ENCODE peak calls at places on chromosomes 13 and 19, in nine cellular contexts. F is brain microvascular endothelial cell, U is psoas muscle, D is uterus, X is thoracic aorta, V is cardiac muscle cell, M is heart left ventricle, A is Peyer's patch, Y is IMR-90. S is an unnamed sample. For H3K36me3, the result is how much of the 10 kb centered on the place peaks cover.

GRCh38 chr19:28710278-28710677 is 502.7 kb downstream of the UQCRFS1 start:
- DNase-seq in F (no peak), D (no peak), Y (peak), U (no peak), A (no peak), M (no peak), V (peak), X (no peak), S (no peak)

GRCh38 chr13:95154441-95154886 is 146.8 kb downstream of the ABCC4 start:
- DNase-seq in Y (no peak), X (no peak), A (no peak), V (no peak), U (no peak), D (no peak), M (no peak), F (peak), S (no peak)

GRCh38 chr19:8257052-8257443 is 47.9 kb downstream of the CERS4 start:
- DNase-seq in U (peak), M (no peak), A (no peak), X (no peak), D (no peak), F (no peak), Y (no peak), V (no peak), S (no peak)

GRCh38 chr13:93834051-93834450 is 607.4 kb downstream of the GPC6 start:
- DNase-seq in F (no peak), M (no peak), V (no peak), U (no peak), Y (no peak), D (no peak), X (no peak), A (no peak), S (no peak)

GRCh38 chr13:32267836-32268439 is 47.2 kb downstream of the ZAR1L start:
- DNase-seq in F (no peak), V (no peak), U (no peak), M (no peak), X (no peak), A (peak), Y (no peak), D (no peak), S (peak)

GRCh38 chr13:79070343-79070974 is 335.6 kb downstream of the RBM26 start:
- DNase-seq in A (no peak), V (no peak), D (no peak), X (no peak), U (no peak), F (no peak), Y (no peak), M (no peak), S (no peak)

GRCh38 chr13:29577135-29578051 is 18.1 kb downstream of the SLC7A1 start:
- DNase-seq in X (no peak), D (no peak), F (no peak), M (peak), Y (peak), U (no peak), A (no peak), V (no peak), S (no peak)

GRCh38 chr13:42569576-42570344 is 4.2 kb upstream of the TNFSF11 start:
- DNase-seq in V (no peak), M (no peak), F (no peak), X (no peak), U (no peak), Y (no peak), D (no peak), A (no peak), S (no peak)

GRCh38 chr13:110869231-110869804 is 45.6 kb downstream of the ANKRD10 start:
- DNase-seq in D (peak), U (peak), M (peak), F (no peak), X (no peak), Y (no peak), V (no peak), A (no peak), S (no peak)

GRCh38 chr19:43622070-43622469 is 2.6 kb upstream of the ZNF428 start:
- DNase-seq in D (no peak), V (no peak), U (no peak), M (no peak), F (no peak), A (no peak), Y (no peak), X (no peak), S (no peak)

GRCh38 chr19:51571599-51571998 is 516 bp downstream of the ZNF175 start:
- DNase-seq in M (no peak), D (no peak), U (no peak), Y (peak), V (no peak), F (no peak), X (no peak), A (no peak), S (no peak)

GRCh38 chr13:30906411-30906990 is 430 bp downstream of the MEDAG start:
- DNase-seq in D (no peak), X (no peak), F (no peak), Y (no peak), V (peak), U (no peak), M (no peak), A (no peak), S (no peak)

GRCh38 chr13:94209110-94209509 is 270.4 kb downstream of the DCT start:
- DNase-seq in X (no peak), V (no peak), A (no peak), U (no peak), Y (no peak), F (no peak), D (no peak), M (no peak), S (no peak)

GRCh38 chr13:80668452-80668851 is 327.5 kb upstream of the SPRY2 start:
- DNase-seq in U (no peak), D (no peak), F (no peak), Y (no peak), A (no peak), V (no peak), M (no peak), X (no peak), S (no peak)

GRCh38 chr13:55576389-55576788 is 1564.3 kb upstream of the PRR20A start:
- DNase-seq in V (no peak), A (no peak), Y (no peak), F (no peak), X (no peak), M (no peak), U (no peak), D (no peak), S (no peak)

GRCh38 chr13:40031031-40031430 is 375.6 kb downstream of the COG6 start:
- DNase-seq in D (no peak), U (no peak), M (no peak), V (no peak), F (peak), X (no peak), Y (peak), A (no peak), S (no peak)

GRCh38 chr19:50377051-50377441 is 789 bp downstream of the NR1H2 start:
- DNase-seq in F (no peak), M (no peak), Y (no peak), A (peak), X (no peak), V (peak), D (peak), U (peak), S (no peak)

GRCh38 chr13:59259416-59260000 is 904.2 kb downstream of the DIAPH3 start:
- DNase-seq in V (no peak), M (no peak), A (no peak), D (no peak), F (no peak), X (no peak), U (no peak), Y (no peak), S (no peak)

GRCh38 chr13:41148421-41149283 is 16.1 kb upstream of the KBTBD6 start:
- DNase-seq in F (no peak), V (no peak), Y (no peak), X (no peak), M (no peak), U (no peak), D (no peak), A (no peak), S (no peak)

GRCh38 chr19:53132231-53132991 is at the start of gene ZNF415:
- DNase-seq in V (peak), Y (peak), X (peak), A (peak), U (peak), M (peak), D (peak), F (peak), S (peak)

GRCh38 chr13:96165840-96166239 is 75.9 kb downstream of the HS6ST3 start:
- DNase-seq in Y (no peak), M (no peak), A (no peak), U (no peak), F (no peak), D (no peak), V (no peak), X (no peak), S (no peak)

GRCh38 chr19:7820588-7820987 is 9.4 kb upstream of the EVI5L start:
- DNase-seq in Y (no peak), X (no peak), D (no peak), A (no peak), M (no peak), V (no peak), F (no peak), U (no peak), S (no peak)

GRCh38 chr19:14554382-14554812 is 17.5 kb downstream of the NDUFB7 start:
- DNase-seq in D (no peak), M (no peak), X (no peak), F (no peak), U (no peak), V (no peak), A (peak), Y (no peak), S (no peak)

GRCh38 chr19:12703056-12703455 is 6.6 kb upstream of the FBXW9 start:
- DNase-seq in A (no peak), D (no peak), Y (peak), F (no peak), V (peak), M (no peak), U (no peak), X (no peak), S (no peak)

GRCh38 chr19:12705654-12706331 is 9.4 kb upstream of the FBXW9 start:
- DNase-seq in X (no peak), U (no peak), M (no peak), F (no peak), A (no peak), Y (no peak), V (no peak), D (no peak), S (no peak)

GRCh38 chr19:12698138-12698537 is 1.7 kb upstream of the FBXW9 start:
- DNase-seq in M (no peak), Y (no peak), X (no peak), V (no peak), U (no peak), D (no peak), A (no peak), F (no peak), S (no peak)

GRCh38 chr19:12705169-12705568 is 8.7 kb upstream of the FBXW9 start:
- DNase-seq in X (no peak), Y (no peak), D (no peak), F (no peak), M (no peak), A (no peak), V (no peak), U (no peak), S (no peak)

DNA sequence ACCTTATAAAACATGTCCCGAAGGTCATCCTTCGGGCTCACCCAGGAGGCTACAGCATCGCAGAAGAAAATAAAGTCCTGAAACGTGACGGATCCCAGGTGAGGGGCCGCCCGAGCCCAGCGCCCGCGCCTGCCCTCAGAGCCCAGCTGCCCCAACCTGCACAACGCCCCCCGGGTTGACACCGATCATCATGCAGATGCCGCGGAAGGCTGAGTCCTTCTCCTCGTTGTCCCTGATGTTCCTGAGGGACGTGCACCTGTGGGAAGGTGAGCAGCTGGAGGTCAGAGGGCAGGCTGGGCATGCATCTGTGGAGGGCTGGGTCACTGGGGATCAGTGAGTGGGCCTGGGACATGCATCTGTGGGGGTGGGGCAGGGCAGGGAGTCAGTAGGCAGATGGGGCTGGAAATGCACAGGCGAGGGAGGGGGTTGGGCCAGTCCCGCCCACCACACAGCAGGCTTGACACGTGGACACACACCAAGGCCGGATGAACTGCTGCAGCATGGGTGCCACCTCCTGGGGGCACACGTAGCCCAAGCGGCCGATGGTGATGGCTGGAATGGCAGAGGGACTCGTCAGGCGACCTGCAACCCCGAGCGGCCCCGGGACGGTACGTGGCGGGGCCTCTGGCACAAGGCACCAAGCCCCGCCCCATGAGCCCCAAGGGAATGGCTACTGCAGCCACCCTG is 5.3 kb upstream of the FBXW9 start:
- DNase-seq in V (no peak), Y (no peak), U (no peak), M (no peak), F (no peak), D (no peak), X (no peak), A (no peak), S (no peak)
- H3K36me3 ChIP-seq in V (under half), Y (half or more), U (under half), M (under half), F (half or more), D (under half), X (half or more), A (under half), S (under half)

GRCh38 chr13:109725297-109725696 is 61.1 kb downstream of the IRS2 start:
- DNase-seq in Y (no peak), M (no peak), D (no peak), X (no peak), U (no peak), A (no peak), F (no peak), V (no peak), S (no peak)
- H3K36me3 ChIP-seq in Y (under half), M (under half), D (under half), X (under half), U (under half), A (under half), F (under half), V (under half), S (under half)

DNA sequence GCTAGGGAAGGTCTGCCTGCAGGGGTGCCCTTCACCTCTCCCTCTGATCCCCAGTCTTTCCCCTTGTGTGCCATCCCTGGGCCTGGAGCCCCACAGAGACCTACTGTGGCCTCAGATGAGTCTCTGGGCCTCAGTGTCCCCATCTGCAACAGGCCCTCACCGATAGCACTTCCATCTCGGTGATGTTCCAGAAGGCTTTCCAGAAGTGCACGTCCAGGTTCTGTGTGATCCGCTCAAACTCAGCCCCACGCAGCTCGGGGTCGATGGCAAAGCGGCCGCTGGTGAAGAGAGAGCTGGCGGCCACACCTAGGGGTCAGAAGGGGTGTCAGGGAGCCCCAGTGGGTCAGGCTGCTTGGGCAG is 17.7 kb upstream of the CNFN start:
- DNase-seq in F (no peak), X (no peak), U (peak), D (no peak), A (no peak), M (no peak), Y (no peak), V (no peak), S (no peak)
- H3K36me3 ChIP-seq in F (under half), X (under half), U (under half), D (under half), A (under half), M (under half), Y (under half), V (under half), S (under half)

GRCh38 chr13:77693449-77693940 is 4.0 kb upstream of the SLAIN1 start:
- DNase-seq in U (no peak), A (no peak), Y (no peak), X (no peak), M (no peak), D (no peak), F (no peak), V (no peak), S (no peak)
- H3K36me3 ChIP-seq in U (under half), A (under half), Y (under half), X (under half), M (under half), D (under half), F (under half), V (under half), S (under half)

GRCh38 chr19:47448360-47448727 is 23.3 kb downstream of the SLC8A2 start:
- DNase-seq in F (no peak), M (no peak), X (no peak), V (no peak), Y (no peak), U (peak), D (no peak), A (no peak), S (no peak)

GRCh38 chr19:47445937-47446402 is 25.7 kb downstream of the SLC8A2 start:
- DNase-seq in X (no peak), D (peak), A (no peak), M (peak), U (peak), V (peak), F (no peak), Y (no peak), S (peak)

GRCh38 chr19:47445527-47445926 is 26.2 kb downstream of the SLC8A2 start:
- DNase-seq in V (no peak), D (no peak), A (no peak), F (no peak), X (no peak), M (peak), Y (no peak), U (no peak), S (no peak)

GRCh38 chr19:47447470-47448359 is 24.0 kb downstream of the SLC8A2 start:
- DNase-seq in D (peak), A (peak), X (no peak), F (peak), Y (peak), M (peak), U (peak), V (peak), S (peak)

GRCh38 chr19:47446534-47447469 is 24.9 kb downstream of the SLC8A2 start:
- DNase-seq in V (peak), F (no peak), U (no peak), M (peak), X (no peak), D (peak), Y (no peak), A (peak), S (peak)
- H3K36me3 ChIP-seq in V (under half), F (under half), U (under half), M (under half), X (under half), D (under half), Y (under half), A (under half), S (under half)

DNA sequence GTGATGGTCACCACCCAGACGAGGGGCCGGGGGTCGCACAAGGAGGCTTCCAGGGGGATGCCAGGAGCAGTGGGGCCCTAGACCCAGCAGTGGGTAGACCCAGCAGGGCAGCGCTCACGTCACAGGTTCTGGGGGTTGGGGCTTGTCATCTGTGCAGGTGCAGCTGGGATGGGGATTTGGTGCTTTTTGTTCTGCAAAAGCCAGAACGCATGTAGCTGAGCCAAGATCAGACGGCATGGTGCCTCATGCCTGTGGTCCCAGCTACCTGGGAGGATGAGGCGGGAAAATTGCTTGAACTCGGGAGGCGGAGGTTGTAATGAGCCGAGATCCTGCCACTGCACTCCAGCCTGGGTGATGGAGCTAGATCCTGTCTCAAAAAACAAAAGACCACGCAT is 15.2 kb downstream of the CSNK1G2 start:
- DNase-seq in V (no peak), Y (no peak), M (no peak), X (no peak), U (no peak), A (no peak), D (no peak), F (no peak), S (no peak)
- H3K36me3 ChIP-seq in V (under half), Y (under half), M (under half), X (under half), U (under half), A (under half), D (under half), F (under half), S (under half)

DNA sequence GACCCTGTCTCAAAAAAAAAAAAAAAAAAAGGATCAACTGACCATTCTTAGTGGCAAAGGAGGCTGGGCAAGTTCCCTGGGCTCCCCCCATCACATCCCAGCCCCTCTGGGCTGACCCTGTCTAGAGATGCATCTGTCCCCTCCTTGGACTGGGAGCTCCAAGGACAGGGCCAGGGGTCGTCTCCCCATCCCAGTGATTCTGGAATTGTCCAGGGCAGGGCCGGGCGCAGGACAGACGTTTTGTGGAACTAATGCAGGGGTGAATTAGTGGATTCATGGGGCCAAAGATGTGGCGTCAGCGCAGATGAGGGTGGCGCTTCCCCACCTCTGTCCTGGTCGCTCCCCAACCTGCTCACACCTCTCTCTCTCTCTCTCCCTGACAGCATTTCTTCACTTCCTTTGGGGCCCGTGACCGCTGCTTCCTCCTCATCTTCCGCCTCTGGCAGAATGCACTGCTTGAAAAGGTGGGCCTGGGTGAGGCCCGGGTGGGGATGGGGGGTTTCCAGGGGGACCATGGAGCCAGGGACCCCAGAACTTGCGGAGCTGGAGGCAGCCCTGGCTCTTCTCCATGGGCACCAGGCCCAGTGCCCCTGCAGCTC is 11.1 kb downstream of the GRAMD1A start:
- DNase-seq in F (no peak), D (no peak), M (no peak), A (no peak), Y (no peak), V (no peak), X (no peak), U (no peak), S (no peak)
- H3K36me3 ChIP-seq in F (under half), D (under half), M (under half), A (under half), Y (half or more), V (under half), X (under half), U (under half), S (half or more)

GRCh38 chr19:30881986-30882385 is 467.2 kb downstream of the TSHZ3 start:
- DNase-seq in V (no peak), D (no peak), F (no peak), Y (no peak), A (no peak), U (no peak), X (no peak), M (no peak), S (no peak)
- H3K36me3 ChIP-seq in V (under half), D (under half), F (under half), Y (under half), A (under half), U (under half), X (under half), M (under half), S (under half)

S was measured in lung.